ENCODE peak calls at places on chromosomes 12 and 14, in seven cellular contexts. H, J, D, I, M, A and N are unnamed samples.

GRCh38 chr14:80565001-80565400 is 353.7 kb upstream of the DIO2 start:
- DNase-seq in H (no peak), I (no peak), D (no peak), M (no peak), J (no peak), A (no peak), N (no peak)

GRCh38 chr12:74066476-74066875 is 471.2 kb upstream of the ATXN7L3B start:
- DNase-seq in I (no peak), A (no peak), M (no peak), J (no peak), D (peak), H (no peak), N (no peak)

GRCh38 chr12:101713059-101713682 is 15.7 kb downstream of the CHPT1 start:
- DNase-seq in A (peak), M (peak), J (peak), D (no peak), I (no peak), H (no peak), N (no peak)

GRCh38 chr14:77882098-77882497 is 82.2 kb downstream of the ADCK1 start:
- DNase-seq in I (no peak), H (peak), J (no peak), A (peak), D (peak), M (no peak), N (no peak)

GRCh38 chr12:6039894-6040601 is 84.4 kb downstream of the VWF start:
- DNase-seq in M (peak), I (no peak), D (peak), J (peak), A (peak), H (peak), N (no peak)

GRCh38 chr12:31750747-31751039 is 21.9 kb upstream of the AMN1 start:
- DNase-seq in A (no peak), H (no peak), D (no peak), M (no peak), I (no peak), J (no peak), N (no peak)

GRCh38 chr12:57242691-57243454 is 8.1 kb downstream of the STAC3 start:
- DNase-seq in H (no peak), A (peak), I (no peak), J (no peak), M (peak), D (peak), N (no peak)

GRCh38 chr12:879641-880040 is 69.9 kb downstream of the RAD52 start:
- DNase-seq in D (no peak), H (peak), A (no peak), M (no peak), J (no peak), I (no peak), N (no peak)

GRCh38 chr14:65637780-65638179 is 225.2 kb downstream of the FUT8 start:
- DNase-seq in J (no peak), M (no peak), H (no peak), A (peak), I (no peak), D (no peak), N (no peak)

GRCh38 chr12:4118017-4118510 is 155.5 kb upstream of the CCND2 start:
- DNase-seq in H (no peak), A (peak), D (no peak), J (peak), I (peak), M (no peak), N (peak)

GRCh38 chr14:55212611-55213010 is 21.2 kb upstream of the DLGAP5 start:
- DNase-seq in I (no peak), M (no peak), H (no peak), A (no peak), J (no peak), D (peak), N (no peak)

GRCh38 chr14:44847910-44848309 is 113.8 kb downstream of the KLHL28 start:
- DNase-seq in I (no peak), J (no peak), A (no peak), M (no peak), D (no peak), H (no peak), N (no peak)

GRCh38 chr14:61573748-61574513 is 121.4 kb upstream of the HIF1A start:
- DNase-seq in D (no peak), A (no peak), I (no peak), M (no peak), J (no peak), H (no peak), N (no peak)

GRCh38 chr12:76777765-76778216 is 13.9 kb downstream of the ZDHHC17 start:
- DNase-seq in H (no peak), J (no peak), D (no peak), I (no peak), M (no peak), A (no peak), N (no peak)

GRCh38 chr12:98399532-98399931 is 115.9 kb upstream of the TMPO start:
- DNase-seq in M (no peak), J (no peak), D (peak), A (no peak), H (peak), I (no peak), N (no peak)

GRCh38 chr14:50447491-50447890 is 50.8 kb upstream of the CDKL1 start:
- DNase-seq in A (no peak), D (no peak), I (no peak), J (no peak), H (no peak), M (no peak), N (no peak)

GRCh38 chr14:103132381-103133212 is 9.3 kb downstream of the TNFAIP2 start:
- DNase-seq in A (no peak), I (no peak), J (no peak), H (no peak), D (peak), M (no peak), N (no peak)

GRCh38 chr14:100076133-100076532 is 10.9 kb downstream of the EVL start:
- DNase-seq in A (no peak), I (no peak), D (peak), M (no peak), J (no peak), H (peak), N (peak)
- TF ChIP-seq CTCF in A (no peak), I (peak), D (peak), M (peak), J (no peak), H (peak), N (no peak)

GRCh38 chr14:37197421-37198272 is at the start of gene MIPOL1:
- DNase-seq in J (peak), I (peak), M (peak), H (peak), A (peak), D (peak), N (no peak)

GRCh38 chr14:37198907-37199306 is 1.2 kb downstream of the MIPOL1 start:
- DNase-seq in I (no peak), J (no peak), H (no peak), D (no peak), M (no peak), A (no peak), N (no peak)

GRCh38 chr14:37196604-37197420 is 925 bp upstream of the MIPOL1 start:
- DNase-seq in D (no peak), A (no peak), J (no peak), I (no peak), M (no peak), H (no peak), N (no peak)

GRCh38 chr14:37195327-37195726 is 2.4 kb upstream of the MIPOL1 start:
- DNase-seq in M (no peak), A (no peak), D (no peak), J (no peak), I (no peak), H (peak), N (no peak)

GRCh38 chr14:37198273-37198598 is 499 bp downstream of the MIPOL1 start:
- DNase-seq in H (no peak), J (no peak), I (no peak), D (no peak), A (no peak), M (no peak), N (no peak)
- TF ChIP-seq CTCF in H (peak), J (peak), I (no peak), D (no peak), A (no peak), M (peak), N (no peak)

DNA sequence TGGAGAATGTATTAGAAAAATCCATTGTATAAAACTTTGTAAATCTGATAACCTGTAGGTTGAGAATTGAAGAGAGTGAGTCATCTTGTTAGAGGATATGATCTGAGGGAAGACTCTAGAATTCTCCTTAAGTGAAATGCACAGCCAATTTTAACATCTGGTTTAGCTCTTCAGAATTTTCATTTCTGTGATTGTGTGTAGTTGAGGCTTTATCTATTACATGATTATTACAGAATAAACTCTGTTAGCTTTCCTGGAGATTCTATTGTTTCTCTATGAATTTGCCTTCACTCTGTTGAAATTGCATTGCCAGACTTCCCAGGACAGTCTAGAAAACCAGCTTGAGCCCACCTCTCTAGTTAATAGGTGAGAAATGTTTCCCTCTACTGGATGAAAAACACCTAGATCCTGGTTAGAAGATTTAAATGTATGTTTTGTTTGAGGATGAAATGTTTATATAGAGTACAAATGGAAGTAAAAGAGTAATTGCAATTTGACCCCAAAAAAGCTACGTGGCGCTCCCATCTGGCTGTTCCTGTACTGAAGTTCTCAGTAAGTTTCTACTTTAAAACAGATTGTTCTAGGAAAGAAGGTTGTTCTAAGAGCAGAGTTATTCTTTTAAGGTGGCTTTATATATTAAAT is 2.9 kb downstream of the NUDT4 start:
- DNase-seq in J (peak), M (no peak), I (no peak), D (peak), A (no peak), H (no peak), N (no peak)
- TF ChIP-seq CTCF in J (peak), M (peak), I (peak), D (peak), A (no peak), H (no peak), N (no peak)

DNA sequence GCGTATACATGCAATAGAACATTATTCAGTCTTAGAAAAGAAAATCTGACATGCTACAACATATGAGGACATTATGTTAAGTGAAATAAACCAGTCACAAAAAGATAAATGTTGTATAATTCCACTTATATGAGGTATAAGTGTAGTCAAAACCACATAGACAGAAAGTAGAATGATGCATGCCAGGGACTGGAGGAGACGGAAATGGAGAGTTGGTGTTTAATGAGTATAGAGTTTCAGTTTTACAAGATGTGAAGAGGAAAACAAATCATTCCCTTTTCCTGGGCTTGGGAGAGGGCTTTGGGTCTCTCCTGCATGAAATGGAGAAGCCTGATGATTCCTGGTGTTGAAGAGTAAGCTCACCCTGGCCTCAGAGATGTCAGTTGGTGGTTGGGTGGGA is 158.5 kb upstream of the PLXNC1 start:
- DNase-seq in H (no peak), I (no peak), D (no peak), A (no peak), J (no peak), M (no peak), N (no peak)
- TF ChIP-seq CTCF in H (no peak), I (no peak), D (no peak), A (no peak), J (no peak), M (no peak), N (no peak)

GRCh38 chr12:66446276-66446675 is 144.0 kb downstream of the HELB start:
- DNase-seq in M (no peak), A (no peak), I (no peak), D (no peak), H (no peak), J (no peak), N (no peak)
- TF ChIP-seq CTCF in M (no peak), A (no peak), I (no peak), D (no peak), H (no peak), J (no peak), N (no peak)

GRCh38 chr12:118299791-118300460 is 72.8 kb downstream of the TAOK3 start:
- DNase-seq in J (no peak), A (no peak), M (no peak), H (no peak), D (peak), I (no peak), N (no peak)
- TF ChIP-seq CTCF in J (no peak), A (no peak), M (no peak), H (no peak), D (peak), I (peak), N (no peak)

DNA sequence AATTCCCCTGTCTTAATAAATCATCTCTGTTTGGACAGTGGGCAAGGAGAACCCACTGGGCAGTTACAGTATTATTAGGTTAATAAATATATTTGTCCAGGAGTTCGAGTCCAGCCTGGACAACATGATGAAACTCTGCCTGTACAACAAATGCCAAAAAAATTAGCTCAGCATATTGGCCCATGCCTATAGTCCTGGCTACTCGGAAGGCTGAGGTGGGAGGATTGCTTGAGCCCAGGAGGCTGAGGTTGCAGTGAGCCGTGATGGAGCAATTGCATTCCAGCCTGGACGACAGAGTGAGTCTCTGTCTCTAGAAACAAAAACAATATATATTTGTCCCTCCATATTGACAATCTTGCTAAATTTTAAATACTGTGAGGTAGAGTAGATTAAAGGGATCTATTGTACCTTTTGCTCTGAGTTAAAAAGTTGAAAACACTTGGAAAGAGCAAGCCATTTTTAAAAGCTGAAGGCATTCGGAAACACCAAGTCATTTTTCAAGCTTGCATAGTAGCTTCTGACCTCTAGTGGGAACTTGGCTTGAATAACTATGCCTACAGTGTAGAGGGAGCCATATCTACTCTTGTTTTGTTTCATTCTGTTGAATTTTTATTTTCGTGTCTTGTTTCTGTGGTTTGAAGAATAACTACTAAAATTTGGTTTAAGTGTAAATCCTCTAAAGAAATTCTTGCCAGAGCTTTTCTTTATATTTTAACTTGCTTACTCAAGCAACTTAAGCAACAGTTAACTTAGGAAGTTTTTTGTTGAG is 14.6 kb upstream of the EEA1 start:
- DNase-seq in D (no peak), I (no peak), M (no peak), H (no peak), J (no peak), A (no peak), N (no peak)
- TF ChIP-seq CTCF in D (peak), I (no peak), M (no peak), H (no peak), J (peak), A (no peak), N (no peak)

GRCh38 chr12:29241821-29242591 is 92.9 kb downstream of the FAR2 start:
- DNase-seq in M (peak), A (peak), H (peak), D (peak), I (peak), J (peak), N (no peak)
- TF ChIP-seq CTCF in M (peak), A (no peak), H (no peak), D (peak), I (peak), J (no peak), N (peak)

GRCh38 chr12:96015672-96016071 is 19.5 kb upstream of the HAL start:
- DNase-seq in I (no peak), M (no peak), A (peak), J (no peak), D (peak), H (no peak), N (no peak)
- TF ChIP-seq CTCF in I (peak), M (no peak), A (no peak), J (peak), D (peak), H (peak), N (no peak)

DNA sequence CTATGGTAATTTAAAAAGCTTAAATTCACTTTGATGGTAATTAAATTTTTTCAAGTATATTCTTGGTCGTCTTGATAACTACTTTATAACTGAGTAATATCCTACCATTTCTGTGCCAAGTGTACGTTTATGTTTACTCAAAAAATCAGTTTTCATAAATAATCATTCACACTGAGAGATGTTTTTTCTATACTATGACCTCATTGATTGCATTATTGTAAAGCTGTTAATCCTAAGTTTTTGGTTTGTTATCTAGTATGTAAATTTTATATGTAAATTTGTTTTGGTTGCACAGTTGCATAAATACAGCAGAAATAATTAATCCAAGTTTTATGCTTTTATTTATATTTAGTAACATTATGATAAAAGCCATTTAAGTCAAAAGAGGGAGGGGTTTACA is 196.4 kb upstream of the PRICKLE1 start:
- DNase-seq in D (no peak), A (no peak), H (no peak), J (no peak), M (no peak), I (no peak), N (no peak)
- TF ChIP-seq CTCF in D (no peak), A (no peak), H (no peak), J (no peak), M (no peak), I (no peak), N (no peak)